ENCODE peak calls at places on chromosome 10, in eight cellular contexts. V, X, C, P, M, W, S and N are unnamed samples.
A peak's percentile ranks its signal among the peaks of the same experiment; 100 is the strongest.

GRCh38 chr10:96275685-96276418 is 4.5 kb upstream of the BLNK start:
- DNase-seq in V (no peak), X (no peak), C (no peak), P (no peak), M (peak; percentile 69), W (no peak), S (no peak), N (no peak)

GRCh38 chr10:64637939-64638338 is 1116.7 kb downstream of the REEP3 start:
- DNase-seq in V (no peak), X (no peak), C (no peak), P (no peak), M (no peak), W (no peak), S (no peak), N (no peak)

GRCh38 chr10:34235164-34235832 is 579.8 kb downstream of the PARD3 start:
- DNase-seq in V (no peak), X (no peak), C (peak; percentile 91), P (no peak), M (no peak), W (no peak), S (no peak), N (no peak)

GRCh38 chr10:804191-804781 is 114.8 kb upstream of the DIP2C start:
- DNase-seq in V (no peak), X (no peak), C (no peak), P (no peak), M (no peak), W (no peak), S (no peak), N (no peak)

GRCh38 chr10:57338823-57339558 is 928.7 kb downstream of the IPMK start:
- DNase-seq in V (peak; percentile 4), X (peak; percentile 8), C (peak; percentile 31), P (no peak), M (no peak), W (no peak), S (peak; percentile 64), N (no peak)

GRCh38 chr10:133567119-133567518 is 1.7 kb upstream of the SYCE1 start:
- DNase-seq in V (no peak), X (no peak), C (no peak), P (no peak), M (no peak), W (no peak), S (no peak), N (no peak)

GRCh38 chr10:35079763-35080162 is 10.4 kb downstream of the CUL2 start:
- DNase-seq in V (peak; percentile 58), X (peak; percentile 48), C (peak; percentile 70), P (no peak), M (no peak), W (no peak), S (no peak), N (no peak)

GRCh38 chr10:59907918-59908807 is 1.8 kb upstream of the CCDC6 start:
- DNase-seq in V (peak; percentile 53), X (peak; percentile 53), C (peak; percentile 72), P (peak; percentile 42), M (peak; percentile 72), W (no peak), S (peak; percentile 62), N (peak; percentile 46)

GRCh38 chr10:13815766-13816165 is 229.0 kb downstream of the PRPF18 start:
- DNase-seq in V (no peak), X (no peak), C (peak; percentile 71), P (no peak), M (no peak), W (no peak), S (no peak), N (no peak)

GRCh38 chr10:118873738-118874105 is 119.0 kb upstream of the CACUL1 start:
- DNase-seq in V (no peak), X (no peak), C (no peak), P (no peak), M (no peak), W (no peak), S (no peak), N (no peak)

GRCh38 chr10:44935201-44935960 is 24.2 kb upstream of the RASSF4 start:
- DNase-seq in V (peak; percentile 53), X (peak; percentile 39), C (peak; percentile 85), P (no peak), M (peak; percentile 64), W (no peak), S (no peak), N (no peak)

GRCh38 chr10:69684981-69685353 is 54.9 kb downstream of the FAM241B start:
- DNase-seq in V (no peak), X (no peak), C (no peak), P (no peak), M (no peak), W (no peak), S (no peak), N (no peak)

GRCh38 chr10:71740069-71740468 is 20.5 kb upstream of the C10orf105 start:
- DNase-seq in V (peak; percentile 83), X (no peak), C (no peak), P (no peak), M (no peak), W (no peak), S (no peak), N (no peak)

GRCh38 chr10:11871470-11871869 is 48.3 kb downstream of the PROSER2 start:
- DNase-seq in V (no peak), X (no peak), C (no peak), P (no peak), M (no peak), W (no peak), S (no peak), N (no peak)

GRCh38 chr10:63664341-63664885 is 143.2 kb downstream of the REEP3 start:
- DNase-seq in V (no peak), X (no peak), C (no peak), P (no peak), M (no peak), W (peak; percentile 21), S (peak; percentile 77), N (no peak)

GRCh38 chr10:126663880-126664279 is 6.6 kb downstream of the C10orf90 start:
- DNase-seq in V (peak; percentile 74), X (no peak), C (peak; percentile 86), P (no peak), M (no peak), W (no peak), S (no peak), N (no peak)

GRCh38 chr10:121134711-121135110 is 283.5 kb downstream of the WDR11 start:
- DNase-seq in V (no peak), X (no peak), C (no peak), P (no peak), M (no peak), W (no peak), S (no peak), N (no peak)

GRCh38 chr10:31978158-31978483 is 49.5 kb upstream of the ARHGAP12 start:
- DNase-seq in V (no peak), X (no peak), C (no peak), P (no peak), M (no peak), W (no peak), S (no peak), N (no peak)

GRCh38 chr10:127243490-127244272 is 47.3 kb upstream of the INSYN2A start:
- DNase-seq in V (no peak), X (no peak), C (peak; percentile 42), P (peak; percentile 30), M (no peak), W (peak; percentile 7), S (peak; percentile 66), N (peak; percentile 37)

GRCh38 chr10:106506509-106507265 is 657.8 kb downstream of the SORCS1 start:
- DNase-seq in V (no peak), X (no peak), C (peak; percentile 85), P (no peak), M (no peak), W (no peak), S (no peak), N (no peak)

GRCh38 chr10:77592946-77593636 is 44.5 kb downstream of the KCNMA1 start:
- DNase-seq in V (peak; percentile 92), X (peak; percentile 89), C (peak; percentile 97), P (no peak), M (no peak), W (no peak), S (no peak), N (no peak)

GRCh38 chr10:75240329-75240728 is 4.6 kb upstream of the COMTD1 start:
- DNase-seq in V (no peak), X (no peak), C (no peak), P (no peak), M (no peak), W (no peak), S (no peak), N (no peak)

GRCh38 chr10:70578371-70578947 is 24.1 kb downstream of the PRF1 start:
- DNase-seq in V (no peak), X (no peak), C (peak; percentile 97), P (peak; percentile 49), M (no peak), W (no peak), S (no peak), N (no peak)

GRCh38 chr10:35536789-35537188 is 68.4 kb upstream of the GJD4 start:
- DNase-seq in V (no peak), X (no peak), C (no peak), P (no peak), M (no peak), W (no peak), S (no peak), N (no peak)

GRCh38 chr10:53839437-53840039 is 961.5 kb downstream of the PCDH15 start:
- DNase-seq in V (no peak), X (no peak), C (peak; percentile 25), P (no peak), M (no peak), W (no peak), S (peak; percentile 47), N (no peak)